ENCODE peak calls at places on chromosome 17, in five cellular contexts. V is adipocyte, K is HCT116, N is Peyer's patch, C is bronchial epithelial cell. P is an unnamed sample.

GRCh38 chr17:2694381-2695242 is 17.0 kb downstream of the CLUH start:
- DNase-seq in V (no peak), K (no peak), N (peak; percentile 42), C (no peak), P (no peak)

GRCh38 chr17:17580662-17581470 is 10.6 kb downstream of the PEMT start:
- DNase-seq in V (peak; percentile 48), K (no peak), N (no peak), C (no peak), P (no peak)

GRCh38 chr17:65173284-65173793 is 36.2 kb downstream of the RGS9 start:
- DNase-seq in V (no peak), K (no peak), N (peak; percentile 70), C (peak; percentile 54), P (peak; percentile 42)

GRCh38 chr17:51770031-51770759 is 388.3 kb downstream of the CA10 start:
- DNase-seq in V (no peak), K (no peak), N (no peak), C (peak; percentile 37), P (no peak)

GRCh38 chr17:8621585-8621984 is 8.9 kb downstream of the MYH10 start:
- DNase-seq in V (no peak), K (no peak), N (no peak), C (no peak), P (no peak)

GRCh38 chr17:3929181-3929580 is 12.9 kb upstream of the P2RX1 start:
- DNase-seq in V (no peak), K (no peak), N (no peak), C (no peak), P (no peak)

GRCh38 chr17:66691644-66692500 is 143.0 kb upstream of the CACNG5 start:
- DNase-seq in V (peak; percentile 46), K (no peak), N (no peak), C (peak; percentile 28), P (peak; percentile 75)

GRCh38 chr17:57601328-57601727 is 143.8 kb downstream of the CCDC182 start:
- DNase-seq in V (no peak), K (no peak), N (no peak), C (no peak), P (no peak)

GRCh38 chr17:75059369-75060345 is 12.6 kb downstream of the KCTD2 start:
- DNase-seq in V (peak; percentile 91), K (no peak), N (no peak), C (peak; percentile 43), P (no peak)

DNA sequence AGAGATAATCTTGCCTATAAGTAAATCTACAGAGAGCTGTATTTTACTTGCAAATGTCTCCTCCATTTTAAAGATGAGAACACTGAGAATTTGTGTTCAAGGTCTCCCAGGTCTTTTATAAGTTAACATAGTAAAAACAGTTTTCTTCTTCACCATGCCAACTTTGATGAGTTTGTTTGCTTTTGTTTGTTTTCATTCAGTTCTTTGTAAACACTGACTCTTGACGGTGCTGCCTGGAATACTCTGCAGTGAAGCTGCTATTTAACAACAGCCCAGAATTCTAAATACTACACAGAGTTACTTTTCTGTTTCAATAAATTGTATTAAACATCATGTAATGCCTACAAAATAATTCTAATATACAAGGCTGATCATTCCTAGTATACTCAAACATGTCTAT is 41.4 kb upstream of the PITPNM3 start:
- DNase-seq in V (no peak), K (no peak), N (no peak), C (no peak), P (no peak)
- H3K36me3 ChIP-seq in V (peaks cover 78% of the 10 kb centered on the region), K (peaks cover 56% of the 10 kb centered on the region), N (no peaks in the 10 kb centered on the region), C (peaks cover 8% of the 10 kb centered on the region), P (peaks cover 14% of the 10 kb centered on the region)

DNA sequence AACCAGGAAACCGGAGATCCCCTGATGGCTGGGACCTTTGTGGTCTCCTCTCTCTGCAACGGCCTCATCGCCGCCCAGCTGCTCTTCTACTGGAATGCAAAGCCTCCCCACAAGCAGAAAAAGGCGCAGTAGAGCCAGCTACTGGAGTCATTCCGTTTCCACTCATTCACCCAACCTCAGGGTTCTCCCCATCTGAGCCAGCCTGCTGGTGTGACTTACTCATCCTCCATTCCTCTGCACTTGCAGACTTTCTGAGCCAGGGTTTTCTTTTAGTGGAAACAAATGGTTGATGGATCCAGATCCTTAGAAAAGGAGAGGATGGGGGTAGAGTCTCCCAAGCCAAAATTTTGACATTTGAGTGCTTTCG is 2.5 kb downstream of the SOX15 start:
- DNase-seq in V (peak; percentile 82), K (no peak), N (no peak), C (peak; percentile 75), P (peak; percentile 67)
- H3K4me3 ChIP-seq in V (no peak overlapping the region), K (no peak overlapping the region), N (no peak overlapping the region), C (peak overlapping the region; percentile 78), P (no peak overlapping the region)

GRCh38 chr17:49063652-49064051 is 66.5 kb downstream of the IGF2BP1 start:
- DNase-seq in V (peak; percentile 14), K (no peak), N (no peak), C (no peak), P (peak; percentile 32)

GRCh38 chr17:49061524-49061943 is 64.3 kb downstream of the IGF2BP1 start:
- DNase-seq in V (no peak), K (no peak), N (no peak), C (peak; percentile 13), P (no peak)

GRCh38 chr17:49071106-49071505 is 61.5 kb upstream of the B4GALNT2 start:
- DNase-seq in V (no peak), K (no peak), N (no peak), C (no peak), P (no peak)

GRCh38 chr17:49069585-49070273 is 62.8 kb upstream of the B4GALNT2 start:
- DNase-seq in V (no peak), K (no peak), N (no peak), C (peak; percentile 45), P (no peak)

GRCh38 chr17:49067163-49067562 is 65.4 kb upstream of the B4GALNT2 start:
- DNase-seq in V (no peak), K (no peak), N (no peak), C (peak; percentile 8), P (no peak)
- H3K27me3 ChIP-seq in V (no peaks in the 10 kb centered on the region), K (no peaks in the 10 kb centered on the region), N (no peaks in the 10 kb centered on the region), C (no peaks in the 10 kb centered on the region), P (no peaks in the 10 kb centered on the region)

DNA sequence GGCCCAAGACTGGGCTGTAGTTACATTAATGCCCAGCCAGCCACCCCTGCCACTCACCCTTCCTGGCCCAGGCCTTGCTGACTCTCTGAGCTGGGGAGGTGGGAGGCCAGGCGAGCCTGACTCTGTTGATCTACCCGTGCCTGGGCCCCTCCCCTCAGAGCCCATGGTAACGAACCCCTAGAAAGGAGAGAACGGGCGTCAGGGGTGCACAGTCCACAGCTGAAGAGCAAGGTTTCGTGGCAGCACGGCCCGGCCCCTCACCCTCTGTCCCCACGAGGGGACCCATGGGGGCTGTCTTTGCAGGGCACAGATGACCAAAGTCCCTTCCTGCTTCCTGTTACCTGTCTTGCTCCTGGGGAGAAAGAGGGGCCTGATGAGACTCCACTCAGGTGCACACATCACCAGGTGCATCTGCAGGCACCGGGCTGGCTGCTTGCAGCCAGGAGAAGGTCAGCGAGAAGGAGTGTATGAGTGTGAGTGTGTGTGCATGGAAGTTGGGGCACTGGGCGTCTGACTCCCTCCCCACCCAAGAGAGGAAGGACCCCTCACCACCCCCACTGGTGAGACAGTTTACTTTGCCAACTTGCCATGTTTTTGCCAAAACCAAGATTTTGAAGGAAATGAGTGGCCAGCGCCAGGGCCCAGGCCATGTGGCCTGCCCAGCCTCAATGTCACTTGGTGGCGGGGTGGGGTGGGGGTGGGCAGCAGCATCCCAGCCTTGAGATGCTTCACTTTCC is 359.1 kb downstream of the SEC14L1 start:
- DNase-seq in V (no peak), K (no peak), N (peak; percentile 44), C (no peak), P (no peak)
- H3K36me3 ChIP-seq in V (peaks cover 69% of the 10 kb centered on the region), K (peaks cover 7% of the 10 kb centered on the region), N (no peaks in the 10 kb centered on the region), C (peaks cover 31% of the 10 kb centered on the region), P (peaks cover 86% of the 10 kb centered on the region)

GRCh38 chr17:13601317-13601775 is 383 bp downstream of the HS3ST3A1 start:
- DNase-seq in V (peak; percentile 54), K (no peak), N (no peak), C (no peak), P (peak; percentile 8)
- H3K4me3 ChIP-seq in V (peak overlapping the region; percentile 85), K (no peak overlapping the region), N (peak overlapping the region; percentile 30), C (peak overlapping the region; percentile 22), P (peak overlapping the region; percentile 46)

GRCh38 chr17:27825459-27825858 is 25.1 kb upstream of the NOS2 start:
- DNase-seq in V (no peak), K (no peak), N (no peak), C (no peak), P (no peak)
- H3K27me3 ChIP-seq in V (no peaks in the 10 kb centered on the region), K (peaks cover 4% of the 10 kb centered on the region), N (no peaks in the 10 kb centered on the region), C (peaks cover 3% of the 10 kb centered on the region), P (no peaks in the 10 kb centered on the region)

DNA sequence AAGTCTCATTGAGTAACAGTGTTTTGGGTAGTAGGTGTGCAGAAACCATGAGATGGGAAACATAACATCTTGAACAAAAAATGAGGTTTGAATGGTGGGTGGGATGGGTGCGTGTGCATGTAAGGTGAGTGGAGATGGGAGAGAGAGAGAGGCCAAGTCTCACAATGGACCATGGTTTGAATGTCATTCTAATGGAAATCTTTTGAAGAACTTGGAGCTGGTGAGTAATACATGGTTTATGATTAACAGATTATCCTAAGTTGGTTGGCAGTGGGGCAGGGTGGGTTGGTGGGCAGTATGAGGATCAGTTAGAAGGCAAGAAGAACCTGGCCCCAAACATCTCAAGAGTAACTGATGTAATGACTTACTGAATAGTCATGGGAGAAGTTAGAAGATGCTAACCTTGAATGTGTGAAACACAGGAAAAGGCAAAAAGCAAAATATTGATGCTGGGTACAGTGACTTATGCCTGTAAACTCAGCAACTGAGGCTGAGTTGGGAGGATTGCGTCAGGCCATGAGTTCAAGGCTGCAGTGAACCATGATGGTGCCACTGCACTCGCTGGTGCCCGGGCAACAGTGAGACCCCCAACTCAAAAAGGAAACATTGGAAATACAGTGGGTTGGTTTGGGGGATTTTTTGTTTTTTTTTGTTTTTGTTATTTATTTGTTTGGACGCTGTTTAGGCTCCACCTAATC is 32.7 kb downstream of the ZNF207 start:
- DNase-seq in V (no peak), K (no peak), N (no peak), C (no peak), P (no peak)
- H3K36me3 ChIP-seq in V (peaks cover 86% of the 10 kb centered on the region), K (peaks cover 35% of the 10 kb centered on the region), N (no peaks in the 10 kb centered on the region), C (no peaks in the 10 kb centered on the region), P (peaks cover 91% of the 10 kb centered on the region)

DNA sequence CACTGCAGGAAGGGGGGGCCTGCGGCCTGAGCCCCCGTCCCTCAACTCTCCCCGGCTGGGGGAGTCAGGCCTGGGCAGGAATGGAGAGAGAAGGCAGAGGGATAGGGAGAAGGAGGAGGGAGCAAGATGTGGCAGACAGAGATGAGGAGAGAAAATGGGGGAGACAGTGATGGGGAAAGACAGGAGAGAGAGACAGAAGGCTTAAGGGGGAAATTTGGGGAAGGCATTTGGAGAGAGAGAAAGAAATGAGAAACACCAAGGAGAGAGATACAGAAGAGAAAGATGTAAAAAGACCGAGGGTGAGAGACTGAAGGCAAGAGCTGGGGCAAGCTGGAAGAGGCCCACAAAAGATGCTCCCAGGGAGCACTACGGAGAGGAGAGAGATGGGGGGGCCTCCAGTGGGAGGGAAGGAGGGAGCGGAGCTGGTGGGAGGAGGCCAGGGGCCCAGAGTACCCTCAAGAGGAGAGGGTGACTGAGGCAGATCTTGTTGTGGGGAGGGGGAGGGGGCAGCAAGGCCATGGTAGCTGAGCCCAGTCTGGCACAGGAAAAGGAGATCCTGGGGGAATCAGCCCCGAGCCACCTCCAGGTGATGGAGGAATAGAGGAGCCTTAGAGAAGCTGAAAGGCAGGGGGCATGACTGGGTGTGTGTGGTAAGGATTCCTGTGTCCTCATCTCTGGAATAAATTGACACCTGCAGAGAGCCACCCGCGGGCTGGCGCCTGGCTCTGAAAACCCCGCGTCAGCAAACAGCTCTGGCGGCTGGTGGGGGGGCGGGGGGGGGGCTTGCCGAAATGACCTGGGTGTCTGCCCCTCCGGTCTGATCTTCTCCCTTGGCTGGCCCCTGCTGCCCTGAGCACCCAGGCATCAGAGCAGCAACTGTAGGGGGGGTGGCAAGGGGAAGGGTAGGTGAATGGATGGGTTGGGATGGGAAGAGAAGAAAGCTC is 1.5 kb upstream of the NLGN2 start:
- DNase-seq in V (no peak), K (no peak), N (no peak), C (no peak), P (no peak)
- H3K4me3 ChIP-seq in V (peak overlapping the region; percentile 84), K (peak overlapping the region; percentile 61), N (no peak overlapping the region), C (no peak overlapping the region), P (peak overlapping the region; percentile 57)